ENCODE peak calls at places on chromosomes 7 and 10, in six cellular contexts. B is fibroblast of pulmonary artery; M is heart left ventricle; A is T1000; D is activated CD4-positive, alpha-beta T cell treated with anti-CD3 and anti-CD28 coated beads, Interleukin-2, amount 50 U/mL, for 24 hours; J is LoVo. L is an unnamed sample.

GRCh38 chr10:79390551-79391229 is 43.4 kb downstream of the PPIF start:
- DNase-seq in B (no peak), M (peak), A (no peak), D (no peak), J (no peak), L (no peak)

GRCh38 chr10:33102071-33102470 is 144.0 kb upstream of the ITGB1 start:
- DNase-seq in B (no peak), M (no peak), A (no peak), D (no peak), J (no peak), L (no peak)

GRCh38 chr10:132880148-132880981 is 62.0 kb downstream of the CFAP46 start:
- DNase-seq in B (no peak), M (no peak), A (no peak), D (no peak), J (no peak), L (no peak)

GRCh38 chr7:155450558-155450827 is 7.4 kb upstream of the EN2 start:
- DNase-seq in B (no peak), M (no peak), A (no peak), D (no peak), J (no peak), L (no peak)

GRCh38 chr10:35643976-35644799 is 2.1 kb upstream of the FZD8 start:
- DNase-seq in B (no peak), M (no peak), A (no peak), D (no peak), J (no peak), L (peak)

GRCh38 chr10:24494236-24494635 is 229.5 kb downstream of the ARHGAP21 start:
- DNase-seq in B (no peak), M (no peak), A (no peak), D (no peak), J (no peak), L (no peak)

GRCh38 chr10:73591935-73592699 is 975 bp upstream of the USP54 start:
- DNase-seq in B (peak), M (peak), A (no peak), D (no peak), J (peak), L (peak)

GRCh38 chr7:151124899-151125399 is 38.7 kb downstream of the AGAP3 start:
- DNase-seq in B (no peak), M (no peak), A (no peak), D (no peak), J (no peak), L (no peak)

GRCh38 chr10:22379059-22379458 is 33.8 kb downstream of the SPAG6 start:
- DNase-seq in B (no peak), M (no peak), A (no peak), D (peak), J (no peak), L (no peak)

GRCh38 chr10:130020651-130021372 is 56.7 kb upstream of the EBF3 start:
- DNase-seq in B (peak), M (no peak), A (no peak), D (no peak), J (no peak), L (peak)

GRCh38 chr7:83148776-83149175 is 13.9 kb downstream of the PCLO start:
- DNase-seq in B (peak), M (no peak), A (no peak), D (no peak), J (no peak), L (peak)

GRCh38 chr7:129569811-129570215 is 41.7 kb upstream of the NRF1 start:
- DNase-seq in B (peak), M (no peak), A (peak), D (no peak), J (peak), L (peak)

GRCh38 chr7:11709240-11709639 is 122.8 kb downstream of the THSD7A start:
- DNase-seq in B (no peak), M (no peak), A (no peak), D (no peak), J (no peak), L (no peak)